ENCODE peak calls at places on chromosomes 7 and 10, in eight cellular contexts. One of them, this sample, is unnamed. For H3K27me3, the result is how much of the 10 kb centered on the place peaks cover.

GRCh38 chr7:119783799-119784198 is 489.2 kb upstream of the KCND2 start:
- DNase-seq in psoas muscle: no peak
- DNase-seq in IMR-90: peak
- DNase-seq in heart right ventricle: peak
- DNase-seq in cardiac muscle cell: peak
- DNase-seq in GM23248: peak
- DNase-seq in mesendoderm: no peak
- DNase-seq in lower lobe of right lung: no peak
- DNase-seq in this sample: no peak

GRCh38 chr10:117462816-117463544 is 79.6 kb upstream of the EMX2 start:
- DNase-seq in IMR-90: no peak
- DNase-seq in psoas muscle: no peak
- DNase-seq in cardiac muscle cell: no peak
- DNase-seq in lower lobe of right lung: no peak
- DNase-seq in mesendoderm: no peak
- DNase-seq in heart right ventricle: no peak
- DNase-seq in GM23248: peak
- DNase-seq in this sample: no peak

GRCh38 chr7:74502216-74502891 is 48.6 kb downstream of the GTF2IRD1 start:
- DNase-seq in heart right ventricle: peak
- DNase-seq in cardiac muscle cell: no peak
- DNase-seq in lower lobe of right lung: no peak
- DNase-seq in psoas muscle: peak
- DNase-seq in GM23248: peak
- DNase-seq in IMR-90: no peak
- DNase-seq in mesendoderm: no peak
- DNase-seq in this sample: peak

GRCh38 chr7:66352071-66352470 is 146.9 kb downstream of the TPST1 start:
- DNase-seq in IMR-90: no peak
- DNase-seq in psoas muscle: no peak
- DNase-seq in cardiac muscle cell: peak
- DNase-seq in lower lobe of right lung: no peak
- DNase-seq in GM23248: peak
- DNase-seq in mesendoderm: no peak
- DNase-seq in heart right ventricle: no peak
- DNase-seq in this sample: no peak

GRCh38 chr10:103558916-103559315 is 65.4 kb downstream of the NEURL1 start:
- DNase-seq in heart right ventricle: no peak
- DNase-seq in GM23248: no peak
- DNase-seq in cardiac muscle cell: no peak
- DNase-seq in psoas muscle: no peak
- DNase-seq in lower lobe of right lung: no peak
- DNase-seq in IMR-90: no peak
- DNase-seq in mesendoderm: no peak
- DNase-seq in this sample: no peak

GRCh38 chr7:152868122-152869040 is 108.8 kb downstream of the ACTR3B start:
- DNase-seq in lower lobe of right lung: no peak
- DNase-seq in psoas muscle: no peak
- DNase-seq in IMR-90: no peak
- DNase-seq in heart right ventricle: no peak
- DNase-seq in cardiac muscle cell: no peak
- DNase-seq in GM23248: no peak
- DNase-seq in mesendoderm: no peak
- DNase-seq in this sample: no peak

GRCh38 chr10:68156373-68157185 is 47.3 kb downstream of the MYPN start:
- DNase-seq in cardiac muscle cell: peak
- DNase-seq in lower lobe of right lung: no peak
- DNase-seq in psoas muscle: no peak
- DNase-seq in IMR-90: peak
- DNase-seq in GM23248: peak
- DNase-seq in mesendoderm: peak
- DNase-seq in heart right ventricle: no peak
- DNase-seq in this sample: no peak

GRCh38 chr7:104967595-104967994 is 46.4 kb upstream of the KMT2E start:
- DNase-seq in IMR-90: peak
- DNase-seq in heart right ventricle: no peak
- DNase-seq in lower lobe of right lung: no peak
- DNase-seq in mesendoderm: no peak
- DNase-seq in psoas muscle: no peak
- DNase-seq in GM23248: peak
- DNase-seq in cardiac muscle cell: peak
- DNase-seq in this sample: no peak

GRCh38 chr7:96045919-96046318 is 273.6 kb downstream of the DYNC1I1 start:
- DNase-seq in lower lobe of right lung: no peak
- DNase-seq in IMR-90: no peak
- DNase-seq in GM23248: no peak
- DNase-seq in heart right ventricle: no peak
- DNase-seq in mesendoderm: peak
- DNase-seq in cardiac muscle cell: no peak
- DNase-seq in psoas muscle: no peak
- DNase-seq in this sample: no peak

GRCh38 chr7:129829677-129830631 is 122.8 kb downstream of the UBE2H start:
- DNase-seq in lower lobe of right lung: peak
- DNase-seq in psoas muscle: peak
- DNase-seq in heart right ventricle: no peak
- DNase-seq in GM23248: peak
- DNase-seq in cardiac muscle cell: peak
- DNase-seq in IMR-90: peak
- DNase-seq in mesendoderm: peak
- DNase-seq in this sample: peak

GRCh38 chr7:83212883-83213282 is 50.2 kb upstream of the PCLO start:
- DNase-seq in psoas muscle: no peak
- DNase-seq in GM23248: no peak
- DNase-seq in cardiac muscle cell: no peak
- DNase-seq in mesendoderm: no peak
- DNase-seq in IMR-90: no peak
- DNase-seq in heart right ventricle: no peak
- DNase-seq in lower lobe of right lung: no peak
- DNase-seq in this sample: no peak

GRCh38 chr10:17751781-17752445 is at the start of gene TMEM236:
- DNase-seq in psoas muscle: no peak
- DNase-seq in IMR-90: no peak
- DNase-seq in heart right ventricle: no peak
- DNase-seq in lower lobe of right lung: no peak
- DNase-seq in cardiac muscle cell: no peak
- DNase-seq in mesendoderm: no peak
- DNase-seq in GM23248: no peak
- DNase-seq in this sample: no peak

GRCh38 chr7:46544396-46545008 is 623.4 kb upstream of the IGFBP3 start:
- DNase-seq in lower lobe of right lung: no peak
- DNase-seq in heart right ventricle: no peak
- DNase-seq in mesendoderm: peak
- DNase-seq in GM23248: peak
- DNase-seq in cardiac muscle cell: peak
- DNase-seq in IMR-90: peak
- DNase-seq in psoas muscle: no peak
- DNase-seq in this sample: no peak

GRCh38 chr10:119025336-119025735 is 4.2 kb upstream of the NANOS1 start:
- DNase-seq in GM23248: peak
- DNase-seq in lower lobe of right lung: peak
- DNase-seq in cardiac muscle cell: peak
- DNase-seq in mesendoderm: peak
- DNase-seq in psoas muscle: peak
- DNase-seq in IMR-90: peak
- DNase-seq in heart right ventricle: peak
- DNase-seq in this sample: peak

GRCh38 chr7:157373493-157373892 is 36.7 kb downstream of the DNAJB6 start:
- DNase-seq in IMR-90: no peak
- DNase-seq in lower lobe of right lung: no peak
- DNase-seq in mesendoderm: no peak
- DNase-seq in cardiac muscle cell: no peak
- DNase-seq in heart right ventricle: no peak
- DNase-seq in GM23248: no peak
- DNase-seq in psoas muscle: no peak
- DNase-seq in this sample: no peak

GRCh38 chr10:102554531-102554930 is 50.8 kb downstream of the SUFU start:
- DNase-seq in IMR-90: no peak
- DNase-seq in heart right ventricle: no peak
- DNase-seq in psoas muscle: no peak
- DNase-seq in mesendoderm: no peak
- DNase-seq in cardiac muscle cell: no peak
- DNase-seq in lower lobe of right lung: no peak
- DNase-seq in GM23248: no peak
- DNase-seq in this sample: no peak

GRCh38 chr7:144957998-144958397 is 122.1 kb upstream of the TPK1 start:
- DNase-seq in mesendoderm: peak
- DNase-seq in cardiac muscle cell: no peak
- DNase-seq in psoas muscle: no peak
- DNase-seq in IMR-90: no peak
- DNase-seq in heart right ventricle: no peak
- DNase-seq in lower lobe of right lung: no peak
- DNase-seq in GM23248: no peak
- DNase-seq in this sample: no peak

GRCh38 chr10:6151087-6151977 is 51.4 kb upstream of the PFKFB3 start:
- DNase-seq in cardiac muscle cell: peak
- DNase-seq in lower lobe of right lung: peak
- DNase-seq in psoas muscle: peak
- DNase-seq in GM23248: peak
- DNase-seq in IMR-90: peak
- DNase-seq in mesendoderm: peak
- DNase-seq in heart right ventricle: peak
- DNase-seq in this sample: peak

GRCh38 chr10:127151541-127151940 is 44.9 kb downstream of the INSYN2A start:
- DNase-seq in GM23248: peak
- DNase-seq in mesendoderm: peak
- DNase-seq in lower lobe of right lung: no peak
- DNase-seq in cardiac muscle cell: no peak
- DNase-seq in psoas muscle: no peak
- DNase-seq in IMR-90: peak
- DNase-seq in heart right ventricle: no peak
- DNase-seq in this sample: no peak

GRCh38 chr7:85890244-85890811 is 703.5 kb upstream of the SEMA3D start:
- DNase-seq in IMR-90: peak
- DNase-seq in lower lobe of right lung: no peak
- DNase-seq in psoas muscle: no peak
- DNase-seq in GM23248: peak
- DNase-seq in heart right ventricle: no peak
- DNase-seq in mesendoderm: peak
- DNase-seq in cardiac muscle cell: peak
- DNase-seq in this sample: no peak

GRCh38 chr7:134140889-134141867 is 14.0 kb downstream of the LRGUK start:
- DNase-seq in cardiac muscle cell: peak
- DNase-seq in IMR-90: peak
- DNase-seq in lower lobe of right lung: peak
- DNase-seq in heart right ventricle: peak
- DNase-seq in GM23248: peak
- DNase-seq in psoas muscle: peak
- DNase-seq in mesendoderm: peak
- DNase-seq in this sample: peak

GRCh38 chr7:149764481-149765398 is 8.6 kb downstream of the ZNF467 start:
- DNase-seq in heart right ventricle: no peak
- DNase-seq in cardiac muscle cell: no peak
- DNase-seq in lower lobe of right lung: no peak
- DNase-seq in mesendoderm: peak
- DNase-seq in psoas muscle: no peak
- DNase-seq in IMR-90: no peak
- DNase-seq in GM23248: no peak
- DNase-seq in this sample: no peak
- H3K27me3 ChIP-seq in heart right ventricle: under half
- H3K27me3 ChIP-seq in cardiac muscle cell: half or more
- H3K27me3 ChIP-seq in lower lobe of right lung: under half
- H3K27me3 ChIP-seq in mesendoderm: half or more
- H3K27me3 ChIP-seq in psoas muscle: under half
- H3K27me3 ChIP-seq in IMR-90: under half
- H3K27me3 ChIP-seq in GM23248: under half
- H3K27me3 ChIP-seq in this sample: under half

GRCh38 chr7:11193131-11193867 is 219.6 kb downstream of the PHF14 start:
- DNase-seq in lower lobe of right lung: peak
- DNase-seq in GM23248: peak
- DNase-seq in psoas muscle: no peak
- DNase-seq in IMR-90: no peak
- DNase-seq in mesendoderm: peak
- DNase-seq in heart right ventricle: peak
- DNase-seq in cardiac muscle cell: peak
- DNase-seq in this sample: no peak
- H3K4me3 ChIP-seq in lower lobe of right lung: peak
- H3K4me3 ChIP-seq in GM23248: peak
- H3K4me3 ChIP-seq in psoas muscle: peak
- H3K4me3 ChIP-seq in IMR-90: peak
- H3K4me3 ChIP-seq in mesendoderm: no peak
- H3K4me3 ChIP-seq in heart right ventricle: peak
- H3K4me3 ChIP-seq in cardiac muscle cell: peak
- H3K4me3 ChIP-seq in this sample: no peak

DNA sequence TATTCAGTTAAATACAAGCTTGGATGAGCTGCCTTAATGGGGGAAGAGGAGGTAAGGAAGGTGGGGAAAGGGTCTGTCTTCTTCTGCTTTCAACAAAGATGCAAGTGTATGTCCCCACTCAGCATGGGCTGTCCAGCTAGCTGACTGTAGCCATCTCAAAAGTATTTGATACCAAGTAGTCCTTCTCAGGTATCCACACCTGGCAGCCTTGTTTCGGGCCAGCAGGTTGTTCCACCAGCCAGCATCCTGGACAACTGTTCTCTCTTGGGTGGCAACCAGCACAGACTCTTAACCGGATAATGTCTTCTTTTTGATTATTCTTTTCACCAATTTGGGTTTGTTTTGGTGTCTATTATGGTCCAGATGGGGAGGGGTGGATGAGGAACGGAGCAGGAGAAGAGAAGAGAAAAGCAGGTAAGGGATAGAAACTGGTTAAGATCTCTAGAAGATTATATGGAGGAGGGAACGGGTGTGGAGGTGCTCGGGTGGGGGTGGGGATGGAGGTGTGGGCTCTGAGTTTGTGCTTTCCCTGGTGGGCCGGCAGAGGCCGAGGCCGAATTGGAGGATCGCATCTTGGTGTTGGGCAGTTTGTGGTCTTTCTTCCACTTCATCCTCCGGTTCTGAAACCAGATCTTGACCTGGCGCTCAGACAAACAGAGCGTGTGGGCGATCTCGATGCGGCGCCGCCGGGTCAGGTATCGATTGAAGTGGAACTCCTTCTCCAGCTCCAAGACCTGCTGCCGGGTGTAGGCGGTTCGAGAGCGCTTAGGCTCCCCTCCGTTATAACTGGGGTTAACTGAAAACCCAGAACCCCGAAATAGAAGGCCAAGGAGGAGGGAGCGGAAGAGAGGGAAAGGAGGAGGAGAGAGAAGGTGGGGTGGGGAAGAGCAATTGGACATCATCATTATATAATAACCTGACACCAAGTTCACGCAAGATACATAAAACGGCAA is 1.5 kb downstream of the HOXA4 start:
- DNase-seq in GM23248: no peak
- DNase-seq in IMR-90: no peak
- DNase-seq in psoas muscle: no peak
- DNase-seq in mesendoderm: no peak
- DNase-seq in cardiac muscle cell: no peak
- DNase-seq in heart right ventricle: no peak
- DNase-seq in lower lobe of right lung: no peak
- DNase-seq in this sample: no peak
- H3K27me3 ChIP-seq in GM23248: under half
- H3K27me3 ChIP-seq in IMR-90: under half
- H3K27me3 ChIP-seq in psoas muscle: under half
- H3K27me3 ChIP-seq in mesendoderm: half or more
- H3K27me3 ChIP-seq in cardiac muscle cell: half or more
- H3K27me3 ChIP-seq in heart right ventricle: under half
- H3K27me3 ChIP-seq in lower lobe of right lung: under half
- H3K27me3 ChIP-seq in this sample: under half

GRCh38 chr10:87625658-87626057 is 34.0 kb upstream of the PAPSS2 start:
- DNase-seq in lower lobe of right lung: no peak
- DNase-seq in IMR-90: no peak
- DNase-seq in GM23248: no peak
- DNase-seq in psoas muscle: no peak
- DNase-seq in mesendoderm: no peak
- DNase-seq in cardiac muscle cell: no peak
- DNase-seq in heart right ventricle: no peak
- DNase-seq in this sample: no peak
- H3K4me3 ChIP-seq in lower lobe of right lung: no peak
- H3K4me3 ChIP-seq in IMR-90: no peak
- H3K4me3 ChIP-seq in GM23248: no peak
- H3K4me3 ChIP-seq in psoas muscle: no peak
- H3K4me3 ChIP-seq in mesendoderm: no peak
- H3K4me3 ChIP-seq in cardiac muscle cell: no peak
- H3K4me3 ChIP-seq in heart right ventricle: no peak
- H3K4me3 ChIP-seq in this sample: no peak